ENCODE peak calls at places on chromosomes 11 and 22, in seven cellular contexts. F, G, D, P, C, Y and Q are unnamed samples.

GRCh38 chr11:40819230-40819629 is 640.2 kb downstream of the LRRC4C start:
- DNase-seq in F (no peak), G (no peak), D (no peak), P (no peak), C (no peak), Y (no peak), Q (no peak)

GRCh38 chr11:26914968-26915367 is 78.9 kb upstream of the FIBIN start:
- DNase-seq in F (no peak), G (no peak), D (no peak), P (no peak), C (no peak), Y (no peak), Q (no peak)

GRCh38 chr11:131025020-131025419 is 108.7 kb upstream of the SNX19 start:
- DNase-seq in F (no peak), G (no peak), D (peak), P (no peak), C (peak), Y (no peak), Q (no peak)

GRCh38 chr11:33453225-33453624 is 196.0 kb downstream of the HIPK3 start:
- DNase-seq in F (no peak), G (no peak), D (no peak), P (no peak), C (no peak), Y (no peak), Q (no peak)

GRCh38 chr11:42066113-42066512 is 606.7 kb upstream of the LRRC4C start:
- DNase-seq in F (no peak), G (no peak), D (no peak), P (no peak), C (no peak), Y (no peak), Q (no peak)

GRCh38 chr22:22702159-22702873 is 57.9 kb downstream of the GGTLC2 start:
- DNase-seq in F (no peak), G (no peak), D (no peak), P (peak), C (no peak), Y (no peak), Q (peak)

GRCh38 chr11:1302461-1303073 is 6.9 kb downstream of the TOLLIP start:
- DNase-seq in F (peak), G (no peak), D (no peak), P (no peak), C (no peak), Y (no peak), Q (no peak)

GRCh38 chr22:49392247-49392646 is 435.4 kb downstream of the BRD1 start:
- DNase-seq in F (no peak), G (no peak), D (no peak), P (no peak), C (no peak), Y (no peak), Q (no peak)

GRCh38 chr22:44392446-44392921 is 79.7 kb upstream of the SHISAL1 start:
- DNase-seq in F (peak), G (no peak), D (no peak), P (no peak), C (peak), Y (no peak), Q (no peak)

GRCh38 chr11:128632151-128632791 is 44.9 kb upstream of the ETS1 start:
- DNase-seq in F (peak), G (peak), D (peak), P (peak), C (peak), Y (no peak), Q (peak)

GRCh38 chr11:14235701-14236100 is 123.3 kb downstream of the RRAS2 start:
- DNase-seq in F (no peak), G (no peak), D (no peak), P (no peak), C (no peak), Y (no peak), Q (no peak)

GRCh38 chr22:48758905-48759875 is 1068.5 kb downstream of the BRD1 start:
- DNase-seq in F (no peak), G (no peak), D (no peak), P (no peak), C (no peak), Y (no peak), Q (no peak)

GRCh38 chr11:134047586-134047999 is 21.3 kb upstream of the JAM3 start:
- DNase-seq in F (peak), G (no peak), D (peak), P (no peak), C (peak), Y (no peak), Q (no peak)

GRCh38 chr11:65506316-65506769 is 7.5 kb downstream of the MALAT1 start:
- DNase-seq in F (no peak), G (no peak), D (no peak), P (no peak), C (no peak), Y (no peak), Q (no peak)

GRCh38 chr11:76801205-76801604 is 18.0 kb downstream of the TSKU start:
- DNase-seq in F (no peak), G (no peak), D (no peak), P (no peak), C (no peak), Y (no peak), Q (no peak)

GRCh38 chr11:337711-338110 is 17.1 kb upstream of the IFITM3 start:
- DNase-seq in F (no peak), G (no peak), D (no peak), P (no peak), C (no peak), Y (no peak), Q (no peak)

GRCh38 chr11:60868682-60869450 is 1.5 kb downstream of the ZP1 start:
- DNase-seq in F (no peak), G (no peak), D (no peak), P (no peak), C (no peak), Y (no peak), Q (no peak)

GRCh38 chr11:74672956-74673895 is 58.0 kb downstream of the CHRDL2 start:
- DNase-seq in F (peak), G (no peak), D (peak), P (no peak), C (peak), Y (no peak), Q (peak)

GRCh38 chr11:122755409-122755808 is 82.9 kb upstream of the CRTAM start:
- DNase-seq in F (no peak), G (no peak), D (no peak), P (no peak), C (no peak), Y (no peak), Q (no peak)

GRCh38 chr22:20429254-20430100 is 8.1 kb downstream of the SCARF2 start:
- DNase-seq in F (peak), G (peak), D (no peak), P (peak), C (no peak), Y (no peak), Q (peak)

GRCh38 chr11:43943931-43944751 is 1.7 kb downstream of the C11orf96 start:
- DNase-seq in F (no peak), G (peak), D (no peak), P (no peak), C (peak), Y (no peak), Q (peak)

GRCh38 chr11:69295995-69296889 is 2.3 kb downstream of the MYEOV start:
- DNase-seq in F (peak), G (no peak), D (peak), P (peak), C (peak), Y (no peak), Q (peak)

GRCh38 chr11:126277780-126278179 is 5.1 kb upstream of the TIRAP start:
- DNase-seq in F (no peak), G (no peak), D (no peak), P (no peak), C (no peak), Y (no peak), Q (no peak)

GRCh38 chr11:71170619-71171018 is 81.8 kb downstream of the SHANK2 start:
- DNase-seq in F (no peak), G (no peak), D (no peak), P (no peak), C (no peak), Y (no peak), Q (no peak)

GRCh38 chr11:134469627-134470026 is 57.6 kb upstream of the B3GAT1 start:
- DNase-seq in F (no peak), G (no peak), D (no peak), P (no peak), C (peak), Y (no peak), Q (no peak)

GRCh38 chr22:20571531-20572007 is 64.2 kb downstream of the MED15 start:
- DNase-seq in F (peak), G (peak), D (no peak), P (peak), C (no peak), Y (no peak), Q (peak)

GRCh38 chr22:43203471-43203981 is 16.6 kb upstream of the TTLL12 start:
- DNase-seq in F (no peak), G (no peak), D (no peak), P (no peak), C (no peak), Y (no peak), Q (no peak)
- TF ChIP-seq CTCF in F (no peak), G (no peak), D (no peak), P (no peak), C (no peak), Y (no peak), Q (no peak)

DNA sequence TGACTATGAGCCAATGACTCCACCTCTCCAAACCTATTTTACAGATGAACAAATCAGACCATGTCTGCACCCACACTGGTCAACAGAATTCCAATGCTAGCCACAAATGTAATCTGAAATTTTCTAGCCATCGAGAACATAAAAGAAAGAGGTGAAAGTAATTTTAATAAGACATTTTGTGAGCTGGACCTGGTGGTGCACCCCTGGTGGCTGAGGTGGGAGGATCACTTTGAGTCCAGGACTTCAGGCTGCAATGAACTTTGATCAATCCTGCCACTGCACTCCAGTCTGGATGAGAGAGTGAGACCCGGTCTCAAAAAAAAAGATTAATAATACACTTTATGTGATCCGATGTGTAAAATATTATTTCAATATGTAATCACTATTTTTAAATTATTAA is 9.4 kb upstream of the RNF185 start:
- DNase-seq in F (no peak), G (no peak), D (no peak), P (no peak), C (no peak), Y (no peak), Q (peak)
- TF ChIP-seq CTCF in F (peak), G (peak), D (peak), P (peak), C (no peak), Y (no peak), Q (peak)

GRCh38 chr11:115497303-115497702 is 6.9 kb downstream of the CADM1 start:
- DNase-seq in F (no peak), G (peak), D (no peak), P (no peak), C (no peak), Y (no peak), Q (no peak)
- TF ChIP-seq CTCF in F (no peak), G (no peak), D (no peak), P (no peak), C (no peak), Y (no peak), Q (no peak)

GRCh38 chr11:121534131-121535093 is 81.6 kb upstream of the SORL1-AS1 start:
- DNase-seq in F (no peak), G (no peak), D (no peak), P (peak), C (no peak), Y (no peak), Q (no peak)
- TF ChIP-seq CTCF in F (peak), G (no peak), D (peak), P (no peak), C (no peak), Y (no peak), Q (no peak)

GRCh38 chr22:45598596-45599217 is 72.9 kb upstream of the ATXN10 start:
- DNase-seq in F (no peak), G (no peak), D (no peak), P (no peak), C (no peak), Y (no peak), Q (no peak)

GRCh38 chr22:45590262-45590661 is 81.4 kb upstream of the ATXN10 start:
- DNase-seq in F (no peak), G (no peak), D (no peak), P (no peak), C (no peak), Y (no peak), Q (no peak)

GRCh38 chr22:45597460-45598192 is 74.0 kb upstream of the ATXN10 start:
- DNase-seq in F (peak), G (no peak), D (no peak), P (no peak), C (no peak), Y (no peak), Q (peak)

GRCh38 chr22:45589556-45589955 is 82.1 kb upstream of the ATXN10 start:
- DNase-seq in F (no peak), G (no peak), D (no peak), P (no peak), C (no peak), Y (no peak), Q (no peak)

DNA sequence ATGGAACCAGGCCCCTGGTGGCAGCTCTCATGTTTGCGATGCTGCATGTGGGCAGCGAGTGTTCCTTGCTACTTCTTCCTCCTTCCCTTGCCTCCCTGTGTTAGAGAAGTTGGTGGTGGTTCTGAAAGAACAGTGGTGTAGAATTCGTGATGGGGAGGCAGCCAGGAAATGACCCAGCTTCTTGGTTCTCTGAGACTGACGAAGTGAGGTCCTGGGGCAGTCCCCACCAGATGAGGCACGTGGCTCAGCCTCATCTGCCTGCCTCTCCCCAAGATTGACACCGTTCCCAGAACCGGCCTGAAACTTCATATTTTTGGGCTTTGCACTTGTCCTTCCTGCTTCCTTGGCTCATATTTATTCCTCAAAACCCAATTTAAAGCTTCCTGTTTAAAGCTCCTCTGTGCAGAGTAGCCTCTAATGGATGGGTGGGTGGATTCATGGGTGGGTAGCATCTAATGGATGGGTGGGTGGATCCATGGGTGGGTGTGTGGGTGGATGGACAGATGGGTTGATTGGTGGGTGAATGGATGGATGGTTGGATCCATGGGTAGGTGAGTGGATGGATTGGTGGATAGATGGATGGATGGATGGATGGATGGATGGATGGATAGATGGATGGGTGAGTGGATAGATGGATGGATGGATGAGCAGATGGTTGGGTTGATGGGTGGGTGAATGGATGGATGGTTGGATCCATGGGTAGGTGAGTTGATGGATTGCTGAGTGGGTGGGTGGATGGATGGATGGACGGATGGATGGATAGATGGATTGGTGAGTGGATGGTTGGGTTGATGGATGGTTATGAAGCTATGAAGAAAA is 77.3 kb upstream of the ATXN10 start:
- DNase-seq in F (no peak), G (no peak), D (no peak), P (no peak), C (no peak), Y (no peak), Q (no peak)
- TF ChIP-seq CTCF in F (no peak), G (no peak), D (no peak), P (no peak), C (no peak), Y (no peak), Q (no peak)

DNA sequence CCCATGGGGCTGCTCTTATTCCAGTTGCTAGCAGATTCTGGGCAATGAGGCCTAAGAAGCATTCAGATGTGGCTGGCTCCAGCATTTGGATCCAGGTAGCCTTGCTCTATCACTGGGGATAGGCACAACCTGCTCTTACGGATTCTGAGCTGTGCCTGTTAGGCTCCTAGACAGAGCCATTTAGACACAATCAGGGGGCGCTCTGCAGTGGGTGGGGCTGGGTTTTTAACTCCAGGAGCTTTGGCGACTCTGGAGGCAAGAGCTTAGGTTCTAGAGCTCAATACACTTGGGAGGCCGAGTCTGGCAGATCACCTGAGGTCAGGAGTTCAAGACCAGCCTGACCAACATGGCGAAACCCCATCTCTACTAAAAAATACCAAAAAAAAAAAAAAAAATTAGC is 32.0 kb downstream of the KCNC1 start:
- DNase-seq in F (no peak), G (no peak), D (no peak), P (no peak), C (no peak), Y (no peak), Q (no peak)
- TF ChIP-seq CTCF in F (no peak), G (no peak), D (peak), P (no peak), C (no peak), Y (no peak), Q (no peak)

GRCh38 chr22:17920145-17920605 is 104.2 kb downstream of the MICAL3 start:
- DNase-seq in F (peak), G (no peak), D (no peak), P (peak), C (peak), Y (no peak), Q (peak)
- TF ChIP-seq CTCF in F (no peak), G (no peak), D (no peak), P (peak), C (no peak), Y (no peak), Q (no peak)

GRCh38 chr22:39173787-39174497 is 21.5 kb upstream of the CBX7 start:
- DNase-seq in F (no peak), G (no peak), D (no peak), P (no peak), C (no peak), Y (no peak), Q (no peak)

GRCh38 chr22:39174498-39175120 is 22.1 kb upstream of the CBX7 start:
- DNase-seq in F (peak), G (no peak), D (peak), P (peak), C (peak), Y (no peak), Q (peak)

GRCh38 chr22:39176673-39177455 is 24.4 kb upstream of the CBX7 start:
- DNase-seq in F (no peak), G (no peak), D (no peak), P (no peak), C (no peak), Y (no peak), Q (no peak)

GRCh38 chr22:39176067-39176621 is 23.7 kb upstream of the CBX7 start:
- DNase-seq in F (peak), G (no peak), D (no peak), P (no peak), C (peak), Y (no peak), Q (peak)

DNA sequence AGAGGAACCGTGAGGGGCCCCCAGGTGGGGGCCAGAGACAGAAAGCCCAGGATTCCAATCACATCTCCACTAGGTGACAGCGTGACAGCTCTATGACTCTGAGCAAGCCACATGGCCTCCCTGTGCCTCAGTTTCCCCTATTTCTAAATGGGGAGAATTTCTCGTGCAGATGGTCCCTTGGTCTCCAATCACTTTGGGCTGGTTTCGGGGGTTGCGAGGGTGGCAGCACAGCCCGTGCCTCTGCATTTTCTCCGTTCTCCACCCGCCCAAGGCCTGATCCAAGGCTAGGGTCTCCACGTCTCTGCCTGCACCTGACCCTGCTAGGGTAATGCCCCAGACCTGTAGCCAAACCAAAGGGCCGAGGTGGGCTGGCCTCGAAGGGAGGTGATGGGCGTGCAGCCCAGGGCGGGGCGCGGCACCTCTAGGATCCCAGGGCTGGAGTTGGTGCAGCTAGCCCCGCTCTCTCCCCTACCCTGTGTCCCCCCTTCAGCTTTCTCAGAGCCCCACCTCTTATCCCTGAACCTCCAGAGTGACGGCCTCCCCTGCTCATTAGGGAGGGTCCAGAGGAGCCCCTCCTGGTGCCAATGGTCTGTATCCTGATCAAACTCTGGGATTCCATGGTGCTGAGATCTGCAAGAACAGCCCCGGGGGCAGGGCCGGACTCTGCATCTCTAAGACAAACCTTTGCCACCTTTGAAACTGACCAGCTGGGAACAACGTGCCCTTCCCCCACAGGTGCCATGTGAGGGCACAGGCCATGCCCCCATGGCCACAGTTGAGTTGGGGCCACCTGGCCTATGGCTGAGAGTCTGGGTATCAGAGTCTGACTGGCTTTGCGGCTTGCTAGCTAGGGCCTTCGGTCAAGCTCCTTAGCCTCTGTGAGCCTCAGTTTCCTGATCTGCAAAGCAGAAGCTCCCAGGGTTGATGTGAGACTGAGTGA is 22.9 kb upstream of the CBX7 start:
- DNase-seq in F (no peak), G (no peak), D (no peak), P (peak), C (no peak), Y (no peak), Q (peak)
- TF ChIP-seq CTCF in F (no peak), G (no peak), D (no peak), P (no peak), C (no peak), Y (no peak), Q (no peak)

GRCh38 chr11:10288881-10289764 is 4.9 kb downstream of the SBF2 start:
- DNase-seq in F (no peak), G (no peak), D (no peak), P (no peak), C (no peak), Y (no peak), Q (no peak)
- TF ChIP-seq CTCF in F (no peak), G (no peak), D (no peak), P (no peak), C (no peak), Y (no peak), Q (no peak)